ENCODE peak calls at places on chromosomes 4 and X, in eight cellular contexts. Y is H9, B is AG04449, K is fibroblast of the aortic adventitia, N is WTC11, J is progenitor cell of endocrine pancreas, M is fibroblast of lung, Q is upper lobe of right lung. A is an unnamed sample.
A peak's percentile ranks its signal among the peaks of the same experiment; 100 is the strongest.

GRCh38 chr4:184293552-184293951 is 75.9 kb upstream of the ENPP6 start:
- DNase-seq in B (no peak), Y (no peak), K (no peak), J (no peak), N (no peak), M (no peak), Q (no peak), A (no peak)

GRCh38 chr4:56321246-56321645 is 66.0 kb downstream of the AASDH start:
- DNase-seq in M (peak; percentile 44), J (no peak), Y (no peak), Q (no peak), B (no peak), K (no peak), N (no peak), A (no peak)

GRCh38 chr4:57048590-57049304 is 61.4 kb downstream of the IGFBP7 start:
- DNase-seq in K (no peak), N (no peak), M (peak; percentile 39), B (no peak), Q (no peak), Y (no peak), J (no peak), A (no peak)

GRCh38 chr4:185580699-185581098 is 45.4 kb upstream of the PDLIM3 start:
- DNase-seq in K (no peak), N (no peak), M (peak; percentile 27), Y (no peak), Q (no peak), J (no peak), B (no peak), A (no peak)

GRCh38 chr4:182770259-182770968 is 146.8 kb downstream of the DCTD start:
- DNase-seq in K (no peak), B (no peak), Y (peak; percentile 39), J (no peak), N (no peak), M (no peak), Q (no peak), A (no peak)

GRCh38 chr4:88457307-88458090 is 580 bp downstream of the HERC5 start:
- DNase-seq in B (no peak), N (peak; percentile 64), Y (peak; percentile 64), M (peak; percentile 38), Q (peak; percentile 76), J (peak; percentile 37), K (no peak), A (no peak)

GRCh38 chrX:53768451-53769246 is 82.1 kb upstream of the HUWE1 start:
- DNase-seq in K (no peak), Q (no peak), N (no peak), J (no peak), M (no peak), Y (no peak), B (no peak), A (no peak)

GRCh38 chrX:53695901-53696300 is 9.4 kb upstream of the HUWE1 start:
- DNase-seq in M (no peak), N (no peak), B (no peak), Y (no peak), K (no peak), Q (no peak), J (no peak), A (no peak)

GRCh38 chr4:114807759-114808404 is 209.3 kb downstream of the UGT8 start:
- DNase-seq in Q (no peak), M (peak; percentile 6), B (no peak), J (peak; percentile 11), N (peak; percentile 53), K (peak; percentile 4), Y (peak; percentile 71), A (peak; percentile 0)

GRCh38 chr4:186019264-186019663 is 49.7 kb upstream of the TLR3 start:
- DNase-seq in K (no peak), N (no peak), J (no peak), Y (no peak), M (no peak), Q (no peak), B (no peak), A (no peak)

GRCh38 chrX:103635436-103635835 is 6.7 kb downstream of the TCEAL1 start:
- DNase-seq in Q (no peak), Y (no peak), K (no peak), B (no peak), J (no peak), N (no peak), M (no peak), A (no peak)

GRCh38 chrX:139058831-139059495 is 347.4 kb upstream of the FGF13 start:
- DNase-seq in J (no peak), B (no peak), N (no peak), Q (no peak), Y (no peak), K (peak; percentile 72), M (peak; percentile 88), A (no peak)

GRCh38 chrX:84118769-84119168 is 69.2 kb downstream of the RPS6KA6 start:
- DNase-seq in J (no peak), K (no peak), M (no peak), N (no peak), B (no peak), Q (no peak), Y (no peak), A (no peak)

GRCh38 chr4:121686265-121686664 is 10.5 kb downstream of the ANXA5 start:
- DNase-seq in M (no peak), N (no peak), Q (no peak), J (no peak), Y (no peak), B (no peak), K (no peak), A (no peak)

GRCh38 chr4:93788712-93789111 is 39.8 kb upstream of the ATOH1 start:
- DNase-seq in Q (no peak), N (no peak), K (peak; percentile 4), M (no peak), J (no peak), Y (no peak), B (no peak), A (peak; percentile 6)

DNA sequence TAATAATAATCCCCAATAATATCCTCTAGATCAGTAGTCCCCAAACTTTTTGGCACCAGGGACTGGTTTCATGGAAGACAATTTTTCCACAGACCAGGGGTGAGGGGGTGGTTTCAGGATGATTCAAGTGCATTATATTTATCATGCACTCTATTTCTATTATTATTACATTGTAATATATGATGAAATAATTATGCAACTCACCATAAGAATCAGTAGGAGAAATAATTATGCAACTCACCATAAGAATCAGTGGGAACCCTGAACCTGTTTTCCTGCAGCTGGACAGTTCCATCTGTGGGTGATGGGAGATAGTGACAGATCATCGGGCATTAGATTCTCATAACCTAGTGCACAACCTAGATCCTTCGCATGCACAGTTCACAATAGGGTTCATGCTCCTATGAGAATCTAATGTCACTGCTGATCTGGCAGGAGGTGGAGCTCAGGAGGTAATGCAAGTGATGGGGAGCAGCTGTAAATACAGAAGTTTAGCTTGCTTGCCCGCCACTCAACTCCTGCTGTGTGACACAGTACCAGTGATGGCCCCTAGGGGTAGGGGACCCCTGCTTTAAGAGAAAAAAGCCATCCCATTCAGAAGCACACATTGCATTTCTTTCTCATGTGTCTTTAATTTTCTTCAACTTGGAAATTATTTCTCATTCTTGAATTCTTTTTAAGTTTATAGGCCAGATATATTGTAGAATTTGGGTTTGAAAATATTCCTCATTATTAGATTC is 16.0 kb upstream of the SH3RF1 start:
- DNase-seq in K (no peak), B (no peak), J (no peak), Y (no peak), N (peak; percentile 23), Q (no peak), M (no peak), A (no peak)
- TF ChIP-seq CTCF in K (peak; percentile 27), B (no peak), J (peak; percentile 21), Y (peak; percentile 55), N (peak; percentile 26), Q (peak; percentile 17), M (peak; percentile 4), A (peak; percentile 25)

GRCh38 chr4:144494280-144494679 is 151.7 kb upstream of the HHIP start:
- DNase-seq in N (no peak), Y (no peak), K (peak; percentile 14), B (no peak), M (peak; percentile 6), J (no peak), Q (no peak), A (no peak)
- TF ChIP-seq CTCF in N (no peak), Y (no peak), K (no peak), B (no peak), M (no peak), J (no peak), Q (no peak), A (no peak)

DNA sequence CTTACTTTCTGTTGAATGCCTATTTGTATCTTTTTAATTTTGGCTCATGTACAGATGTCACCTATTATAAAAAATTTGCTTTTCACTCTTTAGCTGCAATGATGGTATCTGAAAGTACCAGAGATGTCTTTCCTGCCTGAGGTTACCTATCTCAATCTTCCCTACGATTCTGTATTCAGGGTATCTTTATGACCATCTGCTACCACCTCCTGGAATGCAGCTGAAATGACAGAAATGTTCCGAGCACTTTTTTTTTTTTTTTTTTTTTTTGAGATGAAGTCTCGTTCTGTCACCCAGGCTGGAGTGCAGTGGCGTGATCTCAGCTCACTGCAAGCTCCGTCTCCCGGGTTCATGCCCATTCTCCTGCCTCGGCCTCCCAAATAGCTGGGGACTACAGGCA is 136.4 kb downstream of the REPS2 start:
- DNase-seq in K (peak; percentile 22), N (no peak), Y (no peak), M (peak; percentile 7), J (no peak), B (no peak), Q (no peak), A (no peak)
- TF ChIP-seq CTCF in K (no peak), N (no peak), Y (peak; percentile 52), M (peak; percentile 2), J (peak; percentile 25), B (no peak), Q (no peak), A (peak; percentile 7)

DNA sequence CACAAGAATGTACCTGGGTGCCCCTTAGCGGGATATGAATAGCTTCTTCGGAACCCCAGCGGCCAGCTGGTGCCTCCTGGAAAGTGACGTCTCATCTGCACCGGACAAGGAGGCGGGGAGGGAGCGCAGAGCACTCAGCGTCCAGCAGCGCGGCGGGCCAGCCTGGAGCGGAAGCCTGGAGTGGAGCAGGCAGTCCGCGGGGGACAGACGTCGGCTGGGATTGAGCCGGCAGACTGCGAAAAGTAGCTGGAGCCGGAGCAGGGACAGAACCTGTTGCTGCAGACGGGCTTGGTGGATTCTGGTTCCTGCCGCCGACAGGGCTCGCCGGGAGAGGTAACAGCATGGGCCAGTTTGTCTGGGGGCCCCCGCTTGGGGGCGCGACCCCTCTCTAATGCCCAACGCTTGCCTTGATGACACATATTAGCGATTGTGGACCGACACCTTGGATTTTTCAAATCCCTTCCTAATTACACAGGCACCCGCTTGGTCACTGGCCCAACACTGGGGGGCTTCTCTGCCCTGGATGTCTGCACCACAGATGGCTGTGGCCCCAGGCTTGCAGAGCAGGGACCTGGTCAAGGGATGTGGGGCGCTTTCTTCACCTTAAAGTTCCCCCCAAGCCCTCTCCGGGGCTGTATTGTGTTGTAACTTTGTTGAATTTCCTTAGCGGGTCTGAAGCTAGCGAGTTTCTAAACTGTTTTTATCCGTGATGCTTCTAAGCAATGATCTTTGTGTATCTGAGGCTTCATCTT is at the start of gene NPFFR2:
- DNase-seq in K (peak; percentile 2), J (peak; percentile 46), M (peak; percentile 71), Q (peak; percentile 77), N (peak; percentile 78), Y (peak; percentile 82), B (no peak), A (no peak)
- TF ChIP-seq CTCF in K (no peak), J (peak; percentile 24), M (no peak), Q (no peak), N (no peak), Y (peak; percentile 36), B (no peak), A (no peak)

GRCh38 chrX:40663880-40664630 is 16.7 kb upstream of the CXorf38 start:
- DNase-seq in N (peak; percentile 35), B (no peak), K (peak; percentile 16), J (no peak), Y (peak; percentile 75), M (peak; percentile 18), Q (no peak), A (peak; percentile 11)
- TF ChIP-seq CTCF in N (no peak), B (peak; percentile 24), K (peak; percentile 44), J (peak; percentile 36), Y (peak; percentile 54), M (peak; percentile 53), Q (peak; percentile 31), A (peak; percentile 29)